ENCODE peak calls at places on chromosomes 5 and 9, in eight cellular contexts. F is ovary, T is fibroblast of pulmonary artery, G is adrenal gland, J is breast epithelium, Q is body of pancreas, S is fibroblast of the aortic adventitia, E is lung. M is an unnamed sample.
A peak's percentile ranks its signal among the peaks of the same experiment; 100 is the strongest.

GRCh38 chr9:98554752-98555151 is 154.0 kb downstream of the GABBR2 start:
- DNase-seq in J (no peak), Q (no peak), T (no peak), F (no peak), E (no peak), S (no peak), G (no peak), M (no peak)

GRCh38 chr5:40655138-40655537 is 24.6 kb upstream of the PTGER4 start:
- DNase-seq in G (no peak), S (no peak), J (no peak), E (no peak), F (no peak), Q (no peak), T (peak; percentile 4), M (no peak)

GRCh38 chr9:129746092-129746760 is 6.6 kb downstream of the PTGES start:
- DNase-seq in J (no peak), S (peak; percentile 17), E (no peak), T (no peak), G (no peak), F (no peak), Q (no peak), M (peak; percentile 38)

GRCh38 chr9:124222918-124223720 is 34.6 kb upstream of the NEK6 start:
- DNase-seq in Q (peak; percentile 98), S (peak; percentile 56), J (peak; percentile 75), T (peak; percentile 72), E (peak; percentile 59), F (no peak), G (peak; percentile 67), M (no peak)

GRCh38 chr9:13450723-13451122 is 171.2 kb upstream of the MPDZ start:
- DNase-seq in F (no peak), E (no peak), Q (no peak), T (peak; percentile 23), S (no peak), J (no peak), G (no peak), M (peak; percentile 68)

GRCh38 chr5:170407062-170407461 is 17.9 kb upstream of the KCNMB1 start:
- DNase-seq in T (no peak), J (no peak), E (no peak), F (no peak), G (no peak), Q (no peak), S (no peak), M (no peak)

GRCh38 chr5:88555658-88556057 is 287.0 kb upstream of the TMEM161B start:
- DNase-seq in G (no peak), E (no peak), J (no peak), F (no peak), Q (no peak), S (no peak), T (no peak), M (peak; percentile 22)

GRCh38 chr5:165161204-165161603 is 1655.8 kb downstream of the MAT2B start:
- DNase-seq in J (no peak), F (no peak), Q (no peak), E (no peak), T (no peak), G (no peak), S (no peak), M (no peak)

GRCh38 chr5:103800728-103801127 is 238.1 kb upstream of the NUDT12 start:
- DNase-seq in G (peak; percentile 18), Q (no peak), T (peak; percentile 65), J (no peak), F (no peak), E (no peak), S (peak; percentile 46), M (peak; percentile 63)

GRCh38 chr5:173565491-173566038 is 50.9 kb downstream of the BOD1 start:
- DNase-seq in J (no peak), T (no peak), Q (no peak), G (no peak), F (no peak), E (no peak), S (no peak), M (no peak)

GRCh38 chr9:84671651-84672467 is 2.3 kb downstream of the NTRK2 start:
- DNase-seq in F (no peak), Q (no peak), G (no peak), S (no peak), T (no peak), J (no peak), E (no peak), M (no peak)

GRCh38 chr5:107290780-107291398 is 379.8 kb downstream of the EFNA5 start:
- DNase-seq in J (no peak), G (no peak), S (no peak), E (no peak), T (no peak), Q (no peak), F (no peak), M (no peak)

GRCh38 chr5:53858700-53859456 is 298.4 kb downstream of the NDUFS4 start:
- DNase-seq in G (no peak), T (no peak), S (no peak), F (no peak), E (no peak), J (no peak), Q (no peak), M (no peak)

GRCh38 chr9:126615251-126615790 is 1.6 kb downstream of the LMX1B start:
- DNase-seq in T (peak; percentile 18), J (peak; percentile 80), E (peak; percentile 39), G (no peak), S (no peak), Q (peak; percentile 33), F (no peak), M (no peak)

GRCh38 chr9:129895376-129896268 is 60.4 kb downstream of the USP20 start:
- DNase-seq in Q (no peak), E (no peak), G (no peak), S (no peak), J (no peak), F (no peak), T (no peak), M (no peak)

GRCh38 chr5:134091626-134092121 is 22.8 kb upstream of the TCF7 start:
- DNase-seq in E (no peak), T (no peak), S (peak; percentile 28), F (no peak), J (no peak), G (no peak), Q (no peak), M (no peak)

GRCh38 chr5:170357853-170358497 is 31.2 kb downstream of the KCNMB1 start:
- DNase-seq in T (no peak), S (no peak), F (peak; percentile 50), G (peak; percentile 36), Q (peak; percentile 41), J (no peak), E (peak; percentile 76), M (no peak)

GRCh38 chr5:100901851-100902341 is 1.2 kb downstream of the ST8SIA4 start:
- DNase-seq in E (peak; percentile 54), F (no peak), Q (peak; percentile 18), G (peak; percentile 31), S (no peak), J (no peak), T (peak; percentile 53), M (no peak)

GRCh38 chr9:73611072-73611471 is 459.4 kb downstream of the ANXA1 start:
- DNase-seq in F (no peak), Q (no peak), G (no peak), S (no peak), T (no peak), E (no peak), J (no peak), M (no peak)

DNA sequence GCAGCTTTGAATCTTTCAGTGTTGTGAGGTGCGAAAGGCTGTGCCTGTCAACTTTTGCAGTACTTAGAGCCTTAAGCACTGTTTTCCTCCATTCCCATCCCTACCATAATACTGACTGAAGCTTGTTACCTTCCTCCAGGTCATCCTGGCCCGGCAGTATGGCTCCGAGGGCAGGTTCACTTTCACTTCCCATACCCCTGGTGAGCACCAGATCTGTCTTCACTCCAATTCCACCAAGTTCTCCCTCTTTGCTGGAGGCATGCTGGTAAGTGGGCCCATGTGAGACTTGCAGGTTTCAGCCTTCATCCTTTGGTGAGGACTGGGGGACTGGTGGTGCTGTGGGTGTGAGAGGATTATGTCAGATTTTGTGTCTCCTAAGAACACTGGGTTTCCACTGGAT is 1.5 kb downstream of the TMED9 start:
- DNase-seq in Q (no peak), F (no peak), E (no peak), J (no peak), G (no peak), T (no peak), S (no peak), M (no peak)
- H3K4me3 ChIP-seq in Q (peak overlapping the region; percentile 98), F (no peak overlapping the region), E (no peak overlapping the region), J (peak overlapping the region; percentile 98), G (no peak overlapping the region), T (peak overlapping the region; percentile 96), S (peak overlapping the region; percentile 88), M (peak overlapping the region; percentile 94)

DNA sequence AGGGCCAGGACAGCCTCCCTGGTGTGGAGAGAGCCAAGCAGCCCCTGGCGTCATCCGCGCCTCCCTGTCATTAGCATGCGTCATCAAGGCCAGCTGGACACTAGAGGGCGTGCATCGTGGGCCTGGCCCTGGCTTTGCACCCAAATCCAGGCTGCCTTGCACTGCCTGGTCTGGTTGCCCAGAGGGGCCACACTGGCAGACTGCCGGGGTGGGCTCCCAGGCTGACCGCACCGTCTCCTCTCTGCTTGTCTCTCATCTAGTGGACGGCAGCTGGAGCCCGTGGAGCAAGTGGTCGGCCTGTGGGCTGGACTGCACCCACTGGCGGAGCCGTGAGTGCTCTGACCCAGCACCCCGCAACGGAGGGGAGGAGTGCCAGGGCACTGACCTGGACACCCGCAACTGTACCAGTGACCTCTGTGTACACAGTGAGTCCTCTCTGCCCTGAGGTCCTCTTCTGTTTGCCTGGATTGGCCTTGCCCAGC is 29.0 kb downstream of the HK3 start:
- DNase-seq in F (no peak), J (no peak), G (peak; percentile 63), S (peak; percentile 17), T (peak; percentile 63), E (no peak), Q (peak; percentile 43), M (peak; percentile 2)
- TF ChIP-seq CTCF in F (no peak), J (no peak), G (peak; percentile 45), S (peak; percentile 28), T (peak; percentile 49), E (no peak), Q (peak; percentile 18), M (peak; percentile 41)

DNA sequence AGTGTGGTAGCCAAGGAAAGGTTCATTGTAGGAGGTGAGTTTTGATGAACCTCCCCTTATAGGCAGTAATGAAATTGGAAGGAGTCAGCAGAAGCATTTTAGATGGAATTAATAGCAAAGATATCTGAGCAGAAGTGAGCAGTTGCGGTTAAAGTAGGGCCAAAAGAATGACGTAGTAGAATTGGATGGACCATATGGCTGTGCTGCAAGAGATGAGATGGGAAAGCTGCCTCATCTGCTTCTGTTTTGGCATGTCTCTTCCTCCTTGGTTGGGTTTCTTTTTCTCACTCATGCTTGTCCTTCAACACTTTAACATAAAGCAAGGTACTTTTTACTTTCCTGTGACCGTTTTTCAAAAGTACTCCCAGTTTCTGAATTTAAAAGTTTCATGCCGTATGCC is 55.8 kb downstream of the AQP7 start:
- DNase-seq in E (no peak), F (no peak), J (no peak), S (peak; percentile 64), Q (no peak), G (no peak), T (peak; percentile 8), M (no peak)
- H3K4me3 ChIP-seq in E (no peak overlapping the region), F (no peak overlapping the region), J (no peak overlapping the region), S (no peak overlapping the region), Q (no peak overlapping the region), G (no peak overlapping the region), T (no peak overlapping the region), M (no peak overlapping the region)

GRCh38 chr5:110726249-110727024 is at the start of gene TMEM232:
- DNase-seq in G (peak; percentile 78), J (peak; percentile 55), F (peak; percentile 51), S (peak; percentile 63), Q (peak; percentile 86), T (peak; percentile 83), E (peak; percentile 80), M (peak; percentile 38)

DNA sequence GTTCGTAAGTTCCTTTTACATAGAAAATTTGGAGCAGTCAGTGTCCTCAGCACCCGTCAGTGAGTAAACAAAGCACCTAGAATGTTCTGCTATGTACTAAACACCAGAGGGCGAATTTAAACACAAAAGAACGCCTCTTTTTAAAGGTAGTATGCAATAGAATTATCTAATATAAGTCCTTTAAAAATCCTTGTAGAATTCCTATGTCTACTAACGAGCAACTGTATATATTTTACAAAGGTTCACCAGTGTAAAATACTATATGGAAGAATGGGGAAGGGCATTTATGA is 499 bp upstream of the TMEM232 start:
- DNase-seq in G (no peak), S (no peak), T (no peak), F (no peak), J (no peak), E (no peak), Q (no peak), M (no peak)
- TF ChIP-seq CTCF in G (no peak), S (peak; percentile 5), T (peak; percentile 20), F (no peak), J (no peak), E (no peak), Q (peak; percentile 34), M (no peak)